ENCODE peak calls at places on chromosome 18, in eight cellular contexts. P, L, I, N, G, V, K and Y are unnamed samples.

GRCh38 chr18:74869904-74870863 is 272.5 kb downstream of the ZNF407 start:
- DNase-seq in N (peak; percentile 11), L (no peak), G (no peak), V (no peak), P (no peak), K (no peak), I (no peak), Y (no peak)

GRCh38 chr18:62682396-62682795 is 32.9 kb upstream of the PHLPP1 start:
- DNase-seq in V (no peak), L (no peak), G (no peak), P (no peak), K (no peak), N (no peak), I (no peak), Y (no peak)

GRCh38 chr18:65235966-65236634 is 514.7 kb upstream of the CDH7 start:
- DNase-seq in K (no peak), I (no peak), G (peak; percentile 62), L (no peak), V (no peak), P (peak; percentile 14), N (no peak), Y (peak; percentile 65)

GRCh38 chr18:37253424-37254255 is 312.0 kb downstream of the CELF4 start:
- DNase-seq in K (no peak), I (peak; percentile 25), V (peak; percentile 52), N (no peak), L (no peak), G (peak; percentile 5), P (peak; percentile 89), Y (no peak)

GRCh38 chr18:27378396-27379094 is 193.4 kb upstream of the CHST9 start:
- DNase-seq in G (peak; percentile 88), I (no peak), P (peak; percentile 69), N (peak; percentile 89), K (no peak), L (peak; percentile 19), V (no peak), Y (peak; percentile 97)

GRCh38 chr18:44943201-44943881 is 262.7 kb downstream of the SETBP1 start:
- DNase-seq in P (peak; percentile 28), L (no peak), K (no peak), V (no peak), G (peak; percentile 48), N (peak; percentile 93), I (no peak), Y (peak; percentile 70)

GRCh38 chr18:35172009-35172408 is 68.8 kb upstream of the ZNF397 start:
- DNase-seq in K (no peak), N (no peak), L (no peak), G (no peak), P (no peak), I (no peak), V (no peak), Y (no peak)

GRCh38 chr18:2173464-2173863 is 397.8 kb downstream of the METTL4 start:
- DNase-seq in G (peak; percentile 59), K (peak; percentile 82), V (no peak), I (no peak), P (peak; percentile 46), L (no peak), N (peak; percentile 92), Y (no peak)

GRCh38 chr18:22026362-22026761 is 143.0 kb upstream of the GATA6 start:
- DNase-seq in L (no peak), K (no peak), P (no peak), V (no peak), N (no peak), I (no peak), G (no peak), Y (no peak)

GRCh38 chr18:62224229-62224628 is 37.2 kb downstream of the RELCH start:
- DNase-seq in P (no peak), N (no peak), V (no peak), I (no peak), G (no peak), L (no peak), K (no peak), Y (no peak)

GRCh38 chr18:3037423-3037915 is 24.5 kb upstream of the LPIN2 start:
- DNase-seq in L (no peak), V (no peak), K (no peak), N (peak; percentile 54), P (peak; percentile 76), G (peak; percentile 92), I (no peak), Y (peak; percentile 26)

GRCh38 chr18:73458186-73458964 is 590.6 kb upstream of the NETO1 start:
- DNase-seq in I (no peak), V (no peak), L (no peak), P (no peak), K (no peak), G (no peak), N (peak; percentile 40), Y (no peak)

GRCh38 chr18:33116376-33116775 is 324.1 kb downstream of the CCDC178 start:
- DNase-seq in L (no peak), G (peak; percentile 20), P (peak; percentile 61), I (no peak), V (peak; percentile 30), K (no peak), N (peak; percentile 19), Y (peak; percentile 28)

GRCh38 chr18:54109131-54109683 is 115.3 kb downstream of the MBD2 start:
- DNase-seq in L (no peak), I (no peak), K (no peak), N (no peak), V (no peak), G (peak; percentile 48), P (no peak), Y (no peak)

GRCh38 chr18:48161911-48162698 is 231.6 kb upstream of the SMAD2 start:
- DNase-seq in V (no peak), G (no peak), N (no peak), I (no peak), P (no peak), L (no peak), K (no peak), Y (no peak)
- H3K4me3 ChIP-seq in V (peak overlapping the region; percentile 65), G (peak overlapping the region; percentile 59), N (peak overlapping the region; percentile 59), I (peak overlapping the region; percentile 63), P (peak overlapping the region; percentile 41), L (peak overlapping the region; percentile 50), K (peak overlapping the region; percentile 86), Y (peak overlapping the region; percentile 60)

DNA sequence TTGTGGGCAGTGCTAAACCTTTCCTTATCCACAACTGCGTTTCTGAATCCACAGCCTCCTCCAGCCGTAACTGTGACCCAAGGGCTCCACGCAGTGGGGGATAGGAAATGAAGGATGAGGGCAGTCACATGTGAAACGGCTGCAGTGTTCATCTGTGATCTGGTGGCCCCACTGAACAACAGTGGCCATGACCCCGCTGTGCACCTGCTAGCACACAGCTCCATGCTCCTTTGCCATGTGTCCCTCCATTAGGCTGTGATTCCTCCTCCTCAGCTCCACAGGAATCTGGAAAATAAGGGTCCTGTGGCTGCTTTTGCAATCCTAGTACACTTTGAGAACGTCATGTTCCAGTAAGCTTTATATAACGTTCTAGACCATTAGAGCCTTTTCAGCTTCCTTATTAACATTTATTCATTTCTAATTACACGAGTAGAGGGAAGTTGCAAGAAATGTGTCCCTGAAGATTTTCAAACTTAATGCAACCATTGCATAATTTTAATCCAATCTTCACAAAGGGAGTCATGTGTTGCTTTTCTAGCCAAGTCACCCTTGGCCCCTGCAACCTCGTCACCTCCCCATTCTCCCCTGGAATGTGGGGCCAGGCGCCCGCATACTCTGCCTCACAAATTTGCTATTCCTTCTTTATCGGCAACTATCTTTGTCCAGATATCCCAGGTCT is 7.1 kb upstream of the NAPG start:
- DNase-seq in N (no peak), L (peak; percentile 25), K (peak; percentile 57), P (peak; percentile 63), G (no peak), V (peak; percentile 56), I (peak; percentile 43), Y (no peak)
- TF ChIP-seq CTCF in N (no peak), L (no peak), K (peak; percentile 39), P (peak; percentile 62), G (no peak), V (peak; percentile 44), I (peak; percentile 40), Y (peak; percentile 30)

GRCh38 chr18:30499721-30500120 is 542.8 kb downstream of the DSC3 start:
- DNase-seq in I (no peak), G (no peak), V (no peak), L (no peak), P (no peak), N (no peak), K (no peak), Y (no peak)
- H3K4me3 ChIP-seq in I (no peak overlapping the region), G (no peak overlapping the region), V (no peak overlapping the region), L (no peak overlapping the region), P (no peak overlapping the region), N (no peak overlapping the region), K (no peak overlapping the region), Y (no peak overlapping the region)

GRCh38 chr18:51165296-51165695 is 32.2 kb downstream of the MEX3C start:
- DNase-seq in L (no peak), P (no peak), V (no peak), N (no peak), G (no peak), I (no peak), K (no peak), Y (no peak)

GRCh38 chr18:51163543-51163942 is 33.9 kb downstream of the MEX3C start:
- DNase-seq in N (no peak), G (no peak), K (no peak), V (no peak), P (no peak), I (no peak), L (no peak), Y (no peak)

GRCh38 chr18:51162617-51163016 is 34.9 kb downstream of the MEX3C start:
- DNase-seq in G (no peak), L (no peak), K (no peak), N (no peak), I (no peak), V (no peak), P (no peak), Y (no peak)

GRCh38 chr18:51168031-51168742 is 29.3 kb downstream of the MEX3C start:
- DNase-seq in K (no peak), N (no peak), V (no peak), I (no peak), L (no peak), G (no peak), P (no peak), Y (no peak)

DNA sequence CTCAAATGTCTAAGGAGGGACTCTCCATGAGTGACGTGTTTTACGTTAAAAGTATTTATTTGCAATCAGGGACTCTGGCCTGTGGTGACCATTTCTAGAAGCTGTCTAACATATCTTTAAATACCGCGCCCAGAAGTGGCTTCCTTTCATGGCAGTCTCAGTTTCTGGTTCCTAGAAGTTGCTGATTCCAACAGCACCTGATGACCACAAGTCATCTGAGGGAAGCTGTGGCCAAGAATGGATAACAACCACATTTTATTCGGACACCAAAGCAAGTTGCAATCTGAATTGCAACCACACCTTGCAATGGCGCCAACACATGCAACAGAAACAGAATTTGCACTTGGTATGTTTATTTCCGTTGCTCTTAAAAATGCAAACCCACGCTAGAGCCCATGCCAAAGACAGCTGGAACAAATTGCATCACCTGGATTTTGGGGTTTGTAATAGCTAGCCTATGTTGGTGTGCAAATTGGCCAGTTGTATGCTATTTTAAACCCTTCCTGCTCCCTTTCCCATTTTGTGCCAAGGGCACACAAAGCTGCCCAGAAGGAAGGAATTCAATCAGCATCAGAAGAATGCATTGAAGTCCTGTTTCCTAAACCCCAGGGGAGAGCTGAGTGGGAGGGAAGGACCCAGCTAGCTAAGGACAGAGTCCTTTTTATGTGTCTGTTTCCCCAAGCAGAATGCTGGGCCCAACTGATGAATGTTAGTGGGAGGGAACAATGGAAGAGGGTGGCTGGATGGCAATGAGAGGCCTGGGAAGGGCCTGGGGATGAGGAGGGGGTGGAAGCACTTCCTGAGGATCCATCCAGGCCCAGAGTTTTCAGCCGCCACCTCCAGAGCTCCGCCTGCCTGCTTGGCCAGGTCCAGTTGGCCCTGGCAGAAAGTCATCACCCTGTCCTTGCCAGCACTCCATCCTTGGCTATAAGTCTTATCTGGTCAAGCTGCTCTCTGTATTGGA is 32.9 kb downstream of the MEX3C start:
- DNase-seq in L (no peak), V (no peak), K (no peak), N (peak; percentile 20), I (no peak), P (no peak), G (no peak), Y (no peak)
- TF ChIP-seq CTCF in L (no peak), V (no peak), K (no peak), N (no peak), I (no peak), P (no peak), G (no peak), Y (no peak)